ENCODE peak calls at places on chromosomes 2 and 18, in four cellular contexts. T is HCT116, D is OCI-LY7, W is pancreas. I is an unnamed sample.

GRCh38 chr2:62972601-62973000 is 78.0 kb upstream of the OTX1 start:
- DNase-seq in D (no peak), T (no peak), W (no peak), I (no peak)

GRCh38 chr2:168090366-168091019 is 156.9 kb downstream of the STK39 start:
- DNase-seq in D (peak; percentile 5), W (no peak), T (no peak), I (no peak)

GRCh38 chr2:64036343-64036742 is 17.1 kb upstream of the VPS54 start:
- DNase-seq in W (no peak), D (no peak), T (no peak), I (no peak)

GRCh38 chr2:45237850-45238542 is 228.7 kb upstream of the SIX2 start:
- DNase-seq in W (no peak), T (peak; percentile 16), D (no peak), I (no peak)

GRCh38 chr2:138787053-138787666 is 7.0 kb upstream of the NXPH2 start:
- DNase-seq in W (peak; percentile 34), D (peak; percentile 33), T (peak; percentile 31), I (no peak)

GRCh38 chr2:147468349-147468748 is 376.5 kb upstream of the ACVR2A start:
- DNase-seq in W (no peak), D (no peak), T (no peak), I (no peak)

GRCh38 chr2:161990036-161990435 is 84.0 kb downstream of the DPP4 start:
- DNase-seq in D (no peak), W (no peak), T (no peak), I (no peak)

GRCh38 chr2:26088038-26088643 is 54.3 kb downstream of the RAB10 start:
- DNase-seq in T (no peak), D (peak; percentile 36), W (no peak), I (no peak)

GRCh38 chr18:62558015-62558663 is 35.3 kb downstream of the ZCCHC2 start:
- DNase-seq in T (no peak), W (no peak), D (no peak), I (no peak)

GRCh38 chr2:46552086-46552485 is 72.7 kb downstream of the TMEM247 start:
- DNase-seq in D (no peak), W (no peak), T (no peak), I (no peak)

GRCh38 chr2:230614040-230614439 is 98.6 kb upstream of the CAB39 start:
- DNase-seq in T (no peak), D (no peak), W (no peak), I (no peak)

GRCh38 chr2:174683392-174683759 is 80.9 kb downstream of the CHRNA1 start:
- DNase-seq in T (no peak), W (no peak), D (no peak), I (no peak)

GRCh38 chr2:193141-193552 is 70.7 kb downstream of the SH3YL1 start:
- DNase-seq in D (no peak), T (no peak), W (no peak), I (no peak)

GRCh38 chr2:188196343-188197008 is 95.2 kb upstream of the GULP1 start:
- DNase-seq in W (no peak), T (no peak), D (no peak), I (no peak)

GRCh38 chr2:111667542-111668273 is 216.3 kb downstream of the ANAPC1 start:
- DNase-seq in W (peak; percentile 33), T (no peak), D (no peak), I (no peak)

GRCh38 chr18:23970161-23971153 is 44.1 kb upstream of the TTC39C start:
- DNase-seq in D (peak; percentile 65), T (no peak), W (no peak), I (peak; percentile 82)

GRCh38 chr2:75528221-75528977 is 32.3 kb downstream of the EVA1A start:
- DNase-seq in T (no peak), D (no peak), W (no peak), I (no peak)

GRCh38 chr18:22739789-22740188 is 193.3 kb upstream of the RBBP8 start:
- DNase-seq in T (no peak), D (no peak), W (no peak), I (no peak)

GRCh38 chr2:151071382-151071781 is 190.3 kb downstream of the RBM43 start:
- DNase-seq in T (peak; percentile 10), D (no peak), W (no peak), I (no peak)

GRCh38 chr18:64017870-64018269 is 48.0 kb downstream of the SERPINB8 start:
- DNase-seq in T (peak; percentile 15), D (peak; percentile 7), W (no peak), I (no peak)

GRCh38 chr18:26307161-26307773 is 81.0 kb downstream of the TAF4B start:
- DNase-seq in W (peak; percentile 18), T (peak; percentile 15), D (peak; percentile 72), I (no peak)

GRCh38 chr18:55097406-55098170 is 138.3 kb upstream of the CCDC68 start:
- DNase-seq in T (no peak), D (no peak), W (no peak), I (no peak)

GRCh38 chr2:226063704-226064390 is 664.3 kb downstream of the NYAP2 start:
- DNase-seq in T (peak; percentile 96), W (no peak), D (no peak), I (no peak)

GRCh38 chr18:79685281-79685680 is 5.7 kb downstream of the CTDP1 start:
- DNase-seq in T (no peak), W (no peak), D (no peak), I (no peak)

GRCh38 chr2:238097988-238098853 is 1.9 kb upstream of the ESPNL start:
- DNase-seq in W (peak; percentile 45), T (peak; percentile 90), D (peak; percentile 88), I (peak; percentile 90)

GRCh38 chr2:162821176-162821575 is 17.4 kb downstream of the KCNH7 start:
- DNase-seq in T (no peak), W (no peak), D (no peak), I (no peak)

GRCh38 chr18:76487076-76487475 is 8.0 kb downstream of the ZNF516 start:
- DNase-seq in W (no peak), D (no peak), T (no peak), I (no peak)

DNA sequence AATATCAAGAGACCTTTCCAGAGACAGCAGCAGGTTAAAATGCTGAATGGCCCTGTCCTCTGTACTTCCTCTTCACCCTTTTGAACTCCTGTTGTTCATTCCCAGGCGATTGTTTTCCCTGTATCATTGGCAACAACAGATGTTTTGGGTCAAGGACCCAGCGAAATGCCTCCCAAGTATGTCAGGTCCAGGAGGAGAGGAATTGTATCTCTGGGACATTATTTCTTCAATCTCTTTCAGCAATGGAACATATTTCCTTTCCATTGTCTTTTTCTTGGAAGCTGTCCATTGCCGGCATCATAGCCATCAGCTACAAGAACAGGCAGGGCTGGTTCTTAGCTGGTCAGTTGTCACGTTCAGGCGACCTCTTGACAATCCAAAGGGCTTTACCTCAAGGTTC is 76.2 kb downstream of the NRP2 start:
- DNase-seq in T (no peak), D (no peak), W (no peak), I (no peak)
- H3K27ac ChIP-seq in T (no peak overlapping the region), D (no peak overlapping the region), W (no peak overlapping the region), I (no peak overlapping the region)

DNA sequence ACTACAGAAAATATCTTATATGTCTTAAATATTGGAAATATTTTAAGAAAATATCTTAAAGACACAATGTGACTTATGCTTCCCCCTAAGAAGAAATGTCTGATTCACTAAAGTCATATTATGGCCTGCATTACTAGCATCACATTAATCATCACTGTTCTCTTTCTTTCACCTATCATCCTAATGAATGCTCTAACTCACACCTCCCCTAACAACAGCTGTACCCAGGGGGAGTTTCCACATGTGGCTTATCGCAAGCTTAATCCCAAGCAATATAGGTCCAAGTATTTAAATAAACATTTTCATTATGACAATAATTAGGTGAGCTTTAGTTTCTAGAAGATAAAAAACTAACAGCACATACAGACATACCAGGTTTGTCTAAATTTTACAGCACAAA is 39.6 kb downstream of the REV1 start:
- DNase-seq in D (no peak), T (no peak), W (no peak), I (no peak)
- H3K36me3 ChIP-seq in D (peaks cover 73% of the 10 kb centered on the region), T (peaks cover 7% of the 10 kb centered on the region), W (no peaks in the 10 kb centered on the region), I (peaks cover 32% of the 10 kb centered on the region)

GRCh38 chr2:108534577-108535379 is 508 bp downstream of the LIMS1 start:
- DNase-seq in D (peak; percentile 57), T (no peak), W (peak; percentile 50), I (peak; percentile 70)

GRCh38 chr2:108533832-108534576 is at the start of gene LIMS1:
- DNase-seq in T (peak; percentile 83), W (peak; percentile 90), D (peak; percentile 89), I (peak; percentile 95)

GRCh38 chr2:108536133-108536780 is 2.0 kb downstream of the LIMS1 start:
- DNase-seq in D (no peak), T (no peak), W (no peak), I (no peak)

GRCh38 chr2:108536911-108537310 is 2.6 kb downstream of the LIMS1 start:
- DNase-seq in W (no peak), T (no peak), D (no peak), I (no peak)

GRCh38 chr2:108535380-108535677 is 1.1 kb downstream of the LIMS1 start:
- DNase-seq in D (no peak), W (no peak), T (no peak), I (no peak)
- H3K27ac ChIP-seq in D (no peak overlapping the region), W (peak overlapping the region; percentile 94), T (no peak overlapping the region), I (peak overlapping the region; percentile 92)

GRCh38 chr2:9445089-9445488 is 21.6 kb downstream of the CPSF3 start:
- DNase-seq in D (no peak), T (no peak), W (no peak), I (no peak)

GRCh38 chr2:9440058-9440727 is 16.7 kb downstream of the CPSF3 start:
- DNase-seq in T (no peak), W (no peak), D (no peak), I (no peak)

GRCh38 chr2:9439536-9439935 is 16.1 kb downstream of the CPSF3 start:
- DNase-seq in D (no peak), T (no peak), W (no peak), I (no peak)

GRCh38 chr2:9441556-9441955 is 18.1 kb downstream of the CPSF3 start:
- DNase-seq in W (no peak), D (no peak), T (no peak), I (no peak)
- H3K36me3 ChIP-seq in W (peaks cover 5% of the 10 kb centered on the region), D (peaks cover 92% of the 10 kb centered on the region), T (peaks cover 43% of the 10 kb centered on the region), I (no peaks in the 10 kb centered on the region)

DNA sequence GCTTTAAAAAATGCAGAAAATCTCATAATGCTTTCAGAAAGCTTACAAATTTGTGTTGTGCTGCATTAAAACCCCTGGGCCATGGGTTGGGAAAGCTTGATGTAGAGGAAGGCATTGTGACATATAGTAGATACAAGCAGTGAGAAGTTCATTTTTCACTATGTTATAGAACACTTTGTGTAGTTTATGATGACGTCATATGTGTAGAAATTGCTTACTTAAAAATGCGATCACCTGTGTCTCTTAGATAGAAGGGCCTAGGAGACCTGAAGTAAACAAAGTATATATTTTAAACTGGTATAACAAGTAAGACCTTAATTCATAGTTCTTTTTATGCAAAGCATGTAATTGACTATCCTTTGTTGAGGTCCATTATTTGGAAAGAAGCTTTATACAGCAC is 393.5 kb downstream of the ARHGAP15 start:
- DNase-seq in W (no peak), T (no peak), D (no peak), I (no peak)
- H3K27ac ChIP-seq in W (no peak overlapping the region), T (no peak overlapping the region), D (no peak overlapping the region), I (peak overlapping the region; percentile 23)

DNA sequence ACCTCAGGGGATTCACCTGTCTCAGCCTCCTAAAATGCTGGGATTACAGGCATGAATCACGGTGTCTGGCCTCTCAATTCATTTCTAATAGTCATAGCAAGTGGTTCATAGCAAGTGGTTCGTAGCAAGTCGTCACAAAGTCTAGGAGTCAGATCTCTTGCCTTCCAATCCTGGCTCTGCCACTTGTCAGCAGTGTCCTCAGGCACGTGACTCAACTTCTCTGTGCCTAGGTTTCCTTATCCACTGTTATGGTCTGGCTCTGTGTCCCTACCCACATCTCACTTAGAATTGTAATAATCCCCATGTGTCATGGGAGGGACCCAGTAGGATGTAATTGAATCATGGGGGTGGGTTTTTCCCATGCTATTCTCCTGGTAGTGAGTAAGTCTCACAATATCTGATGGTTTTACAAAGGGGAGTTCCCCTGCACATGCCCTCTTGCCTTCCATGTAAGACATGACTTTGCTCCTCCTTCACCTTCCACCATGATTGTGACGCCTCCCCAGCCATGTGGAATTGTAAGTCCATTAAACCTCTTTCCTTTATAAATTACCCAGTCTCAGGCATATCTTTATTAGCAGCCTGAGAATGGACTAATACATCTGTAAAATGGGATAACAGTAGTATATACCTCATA is 51.9 kb upstream of the AP1S3 start:
- DNase-seq in T (no peak), W (no peak), D (no peak), I (no peak)
- H3K36me3 ChIP-seq in T (peaks cover 10% of the 10 kb centered on the region), W (no peaks in the 10 kb centered on the region), D (peaks cover 27% of the 10 kb centered on the region), I (no peaks in the 10 kb centered on the region)

I was measured in Peyer's patch.